ENCODE peak calls at places on chromosomes 5 and 9, in ten cellular contexts. One of them, this sample, is unnamed.

GRCh38 chr5:36877667-36878420 is 1.3 kb downstream of the NIPBL start:
- DNase-seq in activated CD8-positive, alpha-beta T cell treated with anti-CD3 and anti-CD28 coated beads for 36 hours: peak; percentile 39
- DNase-seq in right atrium auricular region: no peak
- DNase-seq in GDM1: no peak
- DNase-seq in adrenal gland: peak; percentile 9
- DNase-seq in SK-N-SH: peak; percentile 28
- DNase-seq in neural crest cell: no peak
- DNase-seq in GOT3: no peak
- DNase-seq in NCI-H526 treated with DMSO at 0.1 percent for 48 hours: peak; percentile 77
- DNase-seq in stimulated activated CD4-positive, alpha-beta T cell treated with anti-CD3 and anti-CD28 coated beads, Interleukin-1b, Interleukin-23, amount 100 ng/mL, for 24 hours: no peak
- DNase-seq in this sample: no peak

GRCh38 chr5:67047616-67048015 is 149.0 kb downstream of the CD180 start:
- DNase-seq in right atrium auricular region: no peak
- DNase-seq in SK-N-SH: no peak
- DNase-seq in GOT3: no peak
- DNase-seq in NCI-H526 treated with DMSO at 0.1 percent for 48 hours: no peak
- DNase-seq in stimulated activated CD4-positive, alpha-beta T cell treated with anti-CD3 and anti-CD28 coated beads, Interleukin-1b, Interleukin-23, amount 100 ng/mL, for 24 hours: no peak
- DNase-seq in activated CD8-positive, alpha-beta T cell treated with anti-CD3 and anti-CD28 coated beads for 36 hours: no peak
- DNase-seq in GDM1: no peak
- DNase-seq in neural crest cell: no peak
- DNase-seq in adrenal gland: no peak
- DNase-seq in this sample: no peak

GRCh38 chr5:43769576-43770352 is 166.8 kb downstream of the NNT start:
- DNase-seq in stimulated activated CD4-positive, alpha-beta T cell treated with anti-CD3 and anti-CD28 coated beads, Interleukin-1b, Interleukin-23, amount 100 ng/mL, for 24 hours: no peak
- DNase-seq in GOT3: peak; percentile 48
- DNase-seq in neural crest cell: no peak
- DNase-seq in right atrium auricular region: peak; percentile 81
- DNase-seq in NCI-H526 treated with DMSO at 0.1 percent for 48 hours: no peak
- DNase-seq in SK-N-SH: no peak
- DNase-seq in adrenal gland: no peak
- DNase-seq in activated CD8-positive, alpha-beta T cell treated with anti-CD3 and anti-CD28 coated beads for 36 hours: no peak
- DNase-seq in GDM1: no peak
- DNase-seq in this sample: no peak

GRCh38 chr5:141864371-141865370 is 13.5 kb downstream of the PCDH1 start:
- DNase-seq in neural crest cell: no peak
- DNase-seq in GDM1: no peak
- DNase-seq in GOT3: no peak
- DNase-seq in SK-N-SH: no peak
- DNase-seq in activated CD8-positive, alpha-beta T cell treated with anti-CD3 and anti-CD28 coated beads for 36 hours: no peak
- DNase-seq in adrenal gland: no peak
- DNase-seq in stimulated activated CD4-positive, alpha-beta T cell treated with anti-CD3 and anti-CD28 coated beads, Interleukin-1b, Interleukin-23, amount 100 ng/mL, for 24 hours: no peak
- DNase-seq in NCI-H526 treated with DMSO at 0.1 percent for 48 hours: no peak
- DNase-seq in right atrium auricular region: no peak
- DNase-seq in this sample: no peak

GRCh38 chr5:140131967-140132409 is 6.3 kb downstream of the IGIP start:
- DNase-seq in SK-N-SH: no peak
- DNase-seq in GOT3: peak; percentile 39
- DNase-seq in NCI-H526 treated with DMSO at 0.1 percent for 48 hours: no peak
- DNase-seq in stimulated activated CD4-positive, alpha-beta T cell treated with anti-CD3 and anti-CD28 coated beads, Interleukin-1b, Interleukin-23, amount 100 ng/mL, for 24 hours: no peak
- DNase-seq in GDM1: peak; percentile 64
- DNase-seq in activated CD8-positive, alpha-beta T cell treated with anti-CD3 and anti-CD28 coated beads for 36 hours: peak; percentile 30
- DNase-seq in neural crest cell: no peak
- DNase-seq in right atrium auricular region: no peak
- DNase-seq in adrenal gland: peak; percentile 83
- DNase-seq in this sample: no peak

GRCh38 chr5:137366526-137366925 is 132.6 kb downstream of the SPOCK1 start:
- DNase-seq in GDM1: no peak
- DNase-seq in SK-N-SH: peak; percentile 21
- DNase-seq in activated CD8-positive, alpha-beta T cell treated with anti-CD3 and anti-CD28 coated beads for 36 hours: no peak
- DNase-seq in stimulated activated CD4-positive, alpha-beta T cell treated with anti-CD3 and anti-CD28 coated beads, Interleukin-1b, Interleukin-23, amount 100 ng/mL, for 24 hours: no peak
- DNase-seq in neural crest cell: no peak
- DNase-seq in NCI-H526 treated with DMSO at 0.1 percent for 48 hours: no peak
- DNase-seq in GOT3: no peak
- DNase-seq in adrenal gland: no peak
- DNase-seq in right atrium auricular region: no peak
- DNase-seq in this sample: no peak

GRCh38 chr5:149425729-149426128 is 46.6 kb upstream of the IL17B start:
- DNase-seq in stimulated activated CD4-positive, alpha-beta T cell treated with anti-CD3 and anti-CD28 coated beads, Interleukin-1b, Interleukin-23, amount 100 ng/mL, for 24 hours: no peak
- DNase-seq in NCI-H526 treated with DMSO at 0.1 percent for 48 hours: no peak
- DNase-seq in adrenal gland: no peak
- DNase-seq in activated CD8-positive, alpha-beta T cell treated with anti-CD3 and anti-CD28 coated beads for 36 hours: no peak
- DNase-seq in GDM1: no peak
- DNase-seq in SK-N-SH: no peak
- DNase-seq in neural crest cell: no peak
- DNase-seq in right atrium auricular region: no peak
- DNase-seq in GOT3: no peak
- DNase-seq in this sample: no peak

GRCh38 chr9:20921362-20921761 is 110.1 kb downstream of the HACD4 start:
- DNase-seq in activated CD8-positive, alpha-beta T cell treated with anti-CD3 and anti-CD28 coated beads for 36 hours: no peak
- DNase-seq in adrenal gland: no peak
- DNase-seq in SK-N-SH: no peak
- DNase-seq in right atrium auricular region: no peak
- DNase-seq in stimulated activated CD4-positive, alpha-beta T cell treated with anti-CD3 and anti-CD28 coated beads, Interleukin-1b, Interleukin-23, amount 100 ng/mL, for 24 hours: no peak
- DNase-seq in GOT3: no peak
- DNase-seq in GDM1: no peak
- DNase-seq in neural crest cell: no peak
- DNase-seq in NCI-H526 treated with DMSO at 0.1 percent for 48 hours: no peak
- DNase-seq in this sample: no peak

GRCh38 chr5:178244566-178244965 is 12.0 kb upstream of the PHYKPL start:
- DNase-seq in adrenal gland: no peak
- DNase-seq in GOT3: no peak
- DNase-seq in activated CD8-positive, alpha-beta T cell treated with anti-CD3 and anti-CD28 coated beads for 36 hours: no peak
- DNase-seq in right atrium auricular region: no peak
- DNase-seq in stimulated activated CD4-positive, alpha-beta T cell treated with anti-CD3 and anti-CD28 coated beads, Interleukin-1b, Interleukin-23, amount 100 ng/mL, for 24 hours: no peak
- DNase-seq in NCI-H526 treated with DMSO at 0.1 percent for 48 hours: no peak
- DNase-seq in SK-N-SH: no peak
- DNase-seq in GDM1: no peak
- DNase-seq in neural crest cell: no peak
- DNase-seq in this sample: no peak

GRCh38 chr9:128781186-128782070 is 5.6 kb upstream of the TBC1D13 start:
- DNase-seq in right atrium auricular region: no peak
- DNase-seq in NCI-H526 treated with DMSO at 0.1 percent for 48 hours: no peak
- DNase-seq in adrenal gland: no peak
- DNase-seq in SK-N-SH: no peak
- DNase-seq in activated CD8-positive, alpha-beta T cell treated with anti-CD3 and anti-CD28 coated beads for 36 hours: no peak
- DNase-seq in stimulated activated CD4-positive, alpha-beta T cell treated with anti-CD3 and anti-CD28 coated beads, Interleukin-1b, Interleukin-23, amount 100 ng/mL, for 24 hours: no peak
- DNase-seq in GDM1: no peak
- DNase-seq in GOT3: no peak
- DNase-seq in neural crest cell: no peak
- DNase-seq in this sample: no peak